ENCODE peak calls at places on chromosomes 4 and X, in eight cellular contexts. Y is mesenteric fat pad; H is caudate nucleus; S is psoas muscle; W is NCI-H446 treated with DMSO at 0.1 percent for 48 hours; X is heart right ventricle; C is effector memory CD8-positive, alpha-beta T cell; U is dorsolateral prefrontal cortex. E is an unnamed sample.

GRCh38 chr4:61648264-61648663 is 448.1 kb downstream of the ADGRL3 start:
- DNase-seq in W (no peak), X (no peak), H (no peak), U (no peak), C (no peak), S (no peak), Y (no peak), E (no peak)

GRCh38 chrX:84168095-84168494 is 19.9 kb downstream of the RPS6KA6 start:
- DNase-seq in X (no peak), W (no peak), H (no peak), Y (no peak), U (no peak), S (no peak), C (no peak), E (no peak)

GRCh38 chr4:73650255-73650654 is 30.0 kb upstream of the RASSF6 start:
- DNase-seq in S (no peak), W (no peak), X (no peak), C (no peak), Y (no peak), U (no peak), H (no peak), E (no peak)

GRCh38 chr4:20383283-20383682 is 131.6 kb downstream of the SLIT2 start:
- DNase-seq in U (no peak), Y (no peak), X (no peak), S (no peak), W (no peak), H (no peak), C (no peak), E (no peak)

GRCh38 chrX:153988493-153988892 is 15.9 kb downstream of the TMEM187 start:
- DNase-seq in U (no peak), C (no peak), S (no peak), X (no peak), Y (no peak), H (no peak), W (no peak), E (no peak)

GRCh38 chr4:76197971-76198410 is 15.6 kb downstream of the SCARB2 start:
- DNase-seq in W (peak; percentile 96), H (peak; percentile 70), Y (no peak), C (no peak), U (peak; percentile 89), X (no peak), S (peak; percentile 56), E (peak; percentile 63)

GRCh38 chr4:31655328-31655727 is 935.2 kb downstream of the PCDH7 start:
- DNase-seq in C (no peak), H (no peak), U (no peak), X (no peak), Y (no peak), S (no peak), W (no peak), E (no peak)

GRCh38 chr4:144948009-144948408 is 150.0 kb downstream of the ANAPC10 start:
- DNase-seq in S (no peak), H (no peak), C (no peak), Y (no peak), W (no peak), U (no peak), X (no peak), E (no peak)

GRCh38 chrX:387729-388128 is 1.0 kb upstream of the PPP2R3B start:
- DNase-seq in S (no peak), U (no peak), H (no peak), X (no peak), Y (no peak), C (no peak), W (no peak), E (no peak)

GRCh38 chrX:96480081-96480480 is 204.6 kb upstream of the DIAPH2 start:
- DNase-seq in S (no peak), W (no peak), Y (no peak), X (no peak), H (no peak), U (no peak), C (no peak), E (no peak)

GRCh38 chr4:153341575-153342090 is 2.9 kb upstream of the MND1 start:
- DNase-seq in Y (no peak), W (no peak), X (no peak), H (no peak), C (no peak), S (no peak), U (no peak), E (no peak)

GRCh38 chr4:112099701-112100289 is 45.5 kb upstream of the FAM241A start:
- DNase-seq in W (peak; percentile 52), Y (no peak), H (no peak), U (no peak), X (no peak), C (no peak), S (no peak), E (no peak)

GRCh38 chr4:113467581-113467980 is 294.0 kb downstream of the CAMK2D start:
- DNase-seq in X (no peak), S (no peak), H (no peak), U (no peak), C (no peak), Y (no peak), W (peak; percentile 57), E (no peak)

GRCh38 chr4:92035666-92036065 is 268.1 kb upstream of the GRID2 start:
- DNase-seq in Y (no peak), W (no peak), S (no peak), U (no peak), C (no peak), H (no peak), X (no peak), E (no peak)

GRCh38 chr4:129808242-129808641 is 712.3 kb downstream of the C4orf33 start:
- DNase-seq in W (no peak), S (no peak), H (no peak), C (no peak), Y (no peak), X (no peak), U (no peak), E (no peak)

GRCh38 chr4:632926-633325 is 7.6 kb downstream of the PDE6B start:
- DNase-seq in S (peak; percentile 26), H (no peak), U (no peak), C (no peak), W (no peak), Y (no peak), X (no peak), E (no peak)

GRCh38 chr4:187069398-187069797 is 345.7 kb upstream of the FAT1 start:
- DNase-seq in W (no peak), X (no peak), Y (no peak), U (no peak), H (no peak), C (no peak), S (no peak), E (no peak)

GRCh38 chrX:63363788-63364187 is 12.7 kb upstream of the SPIN4 start:
- DNase-seq in W (no peak), C (no peak), X (no peak), Y (no peak), U (no peak), H (no peak), S (no peak), E (no peak)

GRCh38 chr4:168731706-168732414 is 235.0 kb downstream of the PALLD start:
- DNase-seq in X (no peak), W (no peak), S (no peak), C (no peak), H (no peak), U (no peak), Y (no peak), E (no peak)

GRCh38 chr4:41323706-41324105 is 67.0 kb downstream of the UCHL1 start:
- DNase-seq in X (no peak), U (no peak), S (no peak), W (no peak), Y (no peak), C (no peak), H (no peak), E (no peak)

GRCh38 chrX:109934434-109934833 is 68.5 kb upstream of the TMEM164 start:
- DNase-seq in Y (no peak), U (no peak), W (no peak), H (no peak), C (no peak), X (no peak), S (no peak), E (no peak)

GRCh38 chr4:61678297-61678696 is 478.2 kb downstream of the ADGRL3 start:
- DNase-seq in W (no peak), X (no peak), H (no peak), U (no peak), C (no peak), S (no peak), Y (no peak), E (no peak)

GRCh38 chr4:75038376-75038775 is 105.5 kb downstream of the PARM1 start:
- DNase-seq in S (no peak), X (no peak), H (no peak), C (no peak), U (no peak), W (no peak), Y (no peak), E (no peak)

GRCh38 chrX:49661881-49662280 is 33.9 kb downstream of the PAGE1 start:
- DNase-seq in X (no peak), Y (no peak), S (no peak), H (no peak), C (no peak), U (no peak), W (no peak), E (no peak)

GRCh38 chr4:155999743-156000142 is 46.1 kb upstream of the CTSO start:
- DNase-seq in H (no peak), W (no peak), C (no peak), S (no peak), Y (no peak), X (peak; percentile 6), U (peak; percentile 11), E (no peak)

GRCh38 chrX:55907968-55908607 is 190.5 kb downstream of the RRAGB start:
- DNase-seq in U (no peak), X (peak; percentile 38), Y (no peak), C (peak; percentile 5), W (no peak), H (peak; percentile 0), S (peak; percentile 61), E (peak; percentile 10)

GRCh38 chrX:48617542-48618340 is 20.4 kb downstream of the WDR13 start:
- DNase-seq in H (no peak), U (no peak), X (no peak), C (no peak), W (peak; percentile 54), Y (peak; percentile 69), S (no peak), E (no peak)

GRCh38 chr4:186651624-186652023 is 72.0 kb downstream of the FAT1 start:
- DNase-seq in U (peak; percentile 78), H (peak; percentile 15), Y (no peak), W (no peak), S (peak; percentile 44), C (no peak), X (peak; percentile 86), E (peak; percentile 42)